ENCODE peak calls at places on chromosomes 16 and 17, in five cellular contexts. O, P, X, Q and E are unnamed samples.
A peak's percentile ranks its signal among the peaks of the same experiment; 100 is the strongest.

GRCh38 chr16:78773316-78773715 is 673.9 kb downstream of the WWOX start:
- DNase-seq in O (no peak), P (no peak), X (no peak), Q (no peak), E (no peak)

GRCh38 chr17:78355045-78355641 is 4.7 kb downstream of the SOCS3 start:
- DNase-seq in O (no peak), P (no peak), X (no peak), Q (no peak), E (no peak)

GRCh38 chr16:90072442-90073105 is 4.6 kb downstream of the PRDM7 start:
- DNase-seq in O (no peak), P (no peak), X (no peak), Q (no peak), E (no peak)

GRCh38 chr17:17795946-17796786 is 40.6 kb downstream of the SREBF1 start:
- DNase-seq in O (no peak), P (no peak), X (peak; percentile 13), Q (no peak), E (no peak)

GRCh38 chr16:47395733-47396503 is 64.9 kb downstream of the ITFG1 start:
- DNase-seq in O (no peak), P (no peak), X (no peak), Q (no peak), E (no peak)

GRCh38 chr17:41777579-41778188 is 8.8 kb downstream of the JUP start:
- DNase-seq in O (no peak), P (peak; percentile 94), X (peak; percentile 68), Q (peak; percentile 54), E (no peak)

GRCh38 chr17:39576187-39576586 is 31.5 kb downstream of the NEUROD2 start:
- DNase-seq in O (no peak), P (no peak), X (no peak), Q (no peak), E (no peak)

GRCh38 chr16:57093845-57094564 is 1.6 kb downstream of the CPNE2 start:
- DNase-seq in O (no peak), P (no peak), X (no peak), Q (no peak), E (no peak)

GRCh38 chr16:74862743-74863244 is 88.2 kb upstream of the FA2H start:
- DNase-seq in O (no peak), P (peak; percentile 25), X (no peak), Q (peak; percentile 15), E (no peak)

GRCh38 chr17:82407255-82407654 is 10.9 kb upstream of the HEXD start:
- DNase-seq in O (no peak), P (peak; percentile 71), X (peak; percentile 48), Q (no peak), E (no peak)

GRCh38 chr16:57141822-57142631 is 43.8 kb downstream of the PSME3IP1 start:
- DNase-seq in O (no peak), P (peak; percentile 10), X (no peak), Q (no peak), E (peak; percentile 55)